ENCODE peak calls at places on chromosomes 13 and 19, in ten cellular contexts. G, V, I, U, A, R, J, K, M and L are unnamed samples.

GRCh38 chr13:48575014-48575413 is 42.1 kb upstream of the RCBTB2 start:
- DNase-seq in M (no peak), K (no peak), V (no peak), G (no peak), R (no peak), J (no peak), I (no peak), A (no peak), U (no peak), L (no peak)

GRCh38 chr13:26007774-26008173 is 44.0 kb downstream of the SHISA2 start:
- DNase-seq in U (no peak), R (no peak), I (no peak), M (no peak), K (no peak), A (no peak), V (no peak), J (no peak), G (no peak), L (no peak)

GRCh38 chr19:41793414-41793727 is 3.0 kb upstream of the CEACAM3 start:
- DNase-seq in R (no peak), V (no peak), A (no peak), K (no peak), I (no peak), M (no peak), G (no peak), J (no peak), U (no peak), L (no peak)

GRCh38 chr13:101449971-101450748 is 2.3 kb upstream of the ITGBL1 start:
- DNase-seq in R (no peak), K (peak), I (peak), J (no peak), A (peak), U (no peak), V (no peak), M (no peak), G (peak), L (peak)

GRCh38 chr13:99322297-99323103 is 15.3 kb upstream of the GPR183 start:
- DNase-seq in A (peak), V (no peak), I (peak), K (peak), U (no peak), R (no peak), J (no peak), G (no peak), M (peak), L (peak)

GRCh38 chr13:91381371-91381770 is 17.1 kb upstream of the GPC5 start:
- DNase-seq in M (no peak), J (no peak), A (peak), G (peak), U (no peak), I (peak), V (no peak), R (no peak), K (no peak), L (no peak)

GRCh38 chr19:46844067-46844489 is 6.6 kb downstream of the AP2S1 start:
- DNase-seq in M (no peak), R (no peak), J (no peak), I (no peak), U (no peak), V (no peak), K (no peak), A (peak), G (no peak), L (peak)

GRCh38 chr19:58356971-58357797 is 3.9 kb upstream of the A1BG start:
- DNase-seq in M (no peak), I (peak), V (no peak), R (no peak), J (peak), A (peak), K (no peak), U (no peak), G (no peak), L (no peak)

GRCh38 chr13:101552797-101553196 is 100.3 kb downstream of the ITGBL1 start:
- DNase-seq in G (no peak), I (peak), R (no peak), A (peak), V (no peak), M (no peak), K (no peak), J (no peak), U (no peak), L (peak)

GRCh38 chr13:78609464-78610205 is 6.3 kb upstream of the POU4F1 start:
- DNase-seq in V (no peak), R (no peak), I (peak), M (no peak), A (no peak), G (peak), U (no peak), K (no peak), J (peak), L (no peak)

GRCh38 chr19:14366529-14366928 is 14.7 kb upstream of the ADGRE5 start:
- DNase-seq in G (peak), V (peak), K (no peak), M (peak), U (peak), I (peak), J (peak), R (no peak), A (peak), L (peak)

GRCh38 chr13:111204438-111205177 is 89.5 kb downstream of the ARHGEF7 start:
- DNase-seq in V (peak), I (peak), A (peak), K (peak), R (peak), G (no peak), U (no peak), M (no peak), J (peak), L (peak)

GRCh38 chr19:50272263-50272897 is 56.8 kb downstream of the KCNC3 start:
- DNase-seq in G (no peak), R (no peak), V (no peak), K (no peak), M (no peak), A (no peak), U (no peak), J (no peak), I (no peak), L (no peak)

GRCh38 chr13:27117158-27117557 is 54.5 kb downstream of the USP12 start:
- DNase-seq in J (no peak), A (no peak), U (no peak), V (no peak), M (no peak), R (no peak), I (peak), G (no peak), K (peak), L (peak)

GRCh38 chr13:66618702-66619101 is 611.4 kb downstream of the PCDH9 start:
- DNase-seq in G (peak), U (no peak), K (no peak), V (no peak), I (peak), A (peak), J (peak), R (no peak), M (peak), L (peak)

GRCh38 chr13:46531953-46532352 is 21.0 kb upstream of the LRCH1 start:
- DNase-seq in U (no peak), G (peak), V (no peak), R (no peak), J (no peak), I (no peak), M (no peak), A (no peak), K (no peak), L (no peak)

GRCh38 chr13:66835040-66835628 is 395.0 kb downstream of the PCDH9 start:
- DNase-seq in U (no peak), M (no peak), V (peak), R (peak), G (peak), K (no peak), I (peak), J (no peak), A (peak), L (no peak)

GRCh38 chr13:27408074-27408473 is 16.3 kb upstream of the GTF3A start:
- DNase-seq in V (no peak), U (no peak), I (no peak), M (no peak), R (no peak), G (no peak), A (no peak), J (peak), K (no peak), L (no peak)

GRCh38 chr19:15292847-15293582 is 39.3 kb downstream of the BRD4 start:
- DNase-seq in I (peak), K (no peak), R (no peak), M (no peak), J (no peak), G (no peak), V (no peak), A (peak), U (no peak), L (no peak)

GRCh38 chr13:33642374-33643065 is 175.4 kb upstream of the RFC3 start:
- DNase-seq in V (no peak), G (peak), A (peak), K (peak), R (no peak), J (no peak), U (no peak), I (peak), M (no peak), L (peak)

GRCh38 chr19:57682226-57682766 is 519 bp downstream of the ZNF551 start:
- DNase-seq in R (no peak), M (no peak), A (no peak), G (no peak), V (no peak), U (no peak), I (no peak), J (no peak), K (no peak), L (no peak)

GRCh38 chr13:81664872-81665271 is 1323.9 kb upstream of the SPRY2 start:
- DNase-seq in V (no peak), I (no peak), U (no peak), A (no peak), M (no peak), R (no peak), K (no peak), J (no peak), G (no peak), L (no peak)

GRCh38 chr19:9881720-9882119 is 46.6 kb downstream of the PIN1 start:
- DNase-seq in U (no peak), K (no peak), V (no peak), M (no peak), R (no peak), J (no peak), I (no peak), A (no peak), G (no peak), L (no peak)

GRCh38 chr13:46552302-46552680 is 679 bp upstream of the LRCH1 start:
- DNase-seq in M (no peak), K (no peak), U (no peak), I (no peak), J (no peak), R (no peak), V (no peak), G (no peak), A (no peak), L (no peak)

GRCh38 chr13:91546865-91547264 is 148.4 kb downstream of the GPC5 start:
- DNase-seq in J (no peak), I (peak), U (no peak), R (no peak), M (no peak), V (no peak), A (no peak), G (no peak), K (no peak), L (no peak)

GRCh38 chr13:98075048-98075447 is 67.8 kb upstream of the FARP1 start:
- DNase-seq in R (no peak), U (no peak), V (no peak), A (no peak), M (no peak), G (no peak), J (no peak), I (no peak), K (no peak), L (no peak)

GRCh38 chr13:89827552-89827951 is 1519.9 kb upstream of the MIR17HG start:
- DNase-seq in R (no peak), U (no peak), A (no peak), G (no peak), K (no peak), J (no peak), I (peak), M (no peak), V (no peak), L (no peak)

GRCh38 chr19:8500158-8500557 is 2.3 kb downstream of the PRAM1 start:
- DNase-seq in V (no peak), U (no peak), I (no peak), K (no peak), M (no peak), J (no peak), A (peak), R (no peak), G (no peak), L (no peak)
- TF ChIP-seq CTCF in V (no peak), U (no peak), I (no peak), K (no peak), M (no peak), J (no peak), A (no peak), R (no peak), G (no peak), L (no peak)

DNA sequence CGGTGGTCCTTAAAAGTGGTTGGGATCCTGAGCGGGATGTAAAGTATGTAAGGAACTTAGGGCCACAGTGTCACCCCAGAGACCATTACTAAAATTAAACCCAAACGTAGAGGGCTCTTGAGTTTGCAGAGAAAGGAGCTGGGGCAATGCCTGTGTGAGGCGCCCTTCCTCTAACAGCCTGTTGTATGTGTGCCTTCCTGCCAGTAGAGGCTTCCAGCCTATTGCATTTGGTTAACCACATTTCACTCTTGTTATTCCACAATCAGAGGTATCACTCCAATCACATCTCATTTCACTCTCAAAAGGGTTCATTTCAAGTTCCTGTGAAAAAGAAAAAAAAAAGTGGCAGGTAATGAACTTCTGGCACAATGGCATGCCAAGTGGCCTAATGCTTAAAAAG is 29.4 kb downstream of the DIAPH3 start:
- DNase-seq in V (no peak), M (no peak), A (peak), U (no peak), K (no peak), J (peak), R (no peak), I (peak), G (peak), L (peak)
- TF ChIP-seq CTCF in V (no peak), M (no peak), A (peak), U (no peak), K (peak), J (peak), R (no peak), I (peak), G (no peak), L (peak)

DNA sequence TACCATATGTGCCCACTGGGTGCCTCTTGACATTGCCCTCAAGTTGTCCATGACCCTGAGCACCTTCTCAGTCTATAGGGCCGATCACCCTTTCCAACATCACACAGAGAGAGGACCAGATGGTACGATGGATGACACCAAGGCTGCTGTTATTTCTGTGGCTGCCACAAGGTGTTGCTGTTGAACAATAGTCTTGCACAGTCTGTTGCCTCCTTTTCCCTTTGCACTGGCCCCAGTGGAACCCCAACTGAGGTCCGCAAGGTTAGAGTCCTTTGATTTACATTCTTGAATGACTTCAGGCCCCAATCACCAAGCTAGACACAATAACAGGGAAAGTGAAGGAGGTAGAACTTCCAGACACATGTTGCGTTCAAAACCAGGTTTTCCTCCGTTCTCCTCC is 52.0 kb downstream of the TINCR start:
- DNase-seq in R (no peak), A (no peak), V (no peak), G (peak), K (no peak), U (no peak), M (no peak), I (no peak), J (peak), L (no peak)
- TF ChIP-seq CTCF in R (no peak), A (peak), V (no peak), G (no peak), K (no peak), U (no peak), M (no peak), I (peak), J (peak), L (peak)

GRCh38 chr19:20565321-20566018 is at the start of gene ZNF737:
- DNase-seq in G (peak), U (peak), A (peak), R (peak), J (peak), V (peak), M (peak), K (peak), I (peak), L (peak)
- TF ChIP-seq CTCF in G (no peak), U (peak), A (peak), R (peak), J (no peak), V (no peak), M (no peak), K (peak), I (peak), L (peak)

DNA sequence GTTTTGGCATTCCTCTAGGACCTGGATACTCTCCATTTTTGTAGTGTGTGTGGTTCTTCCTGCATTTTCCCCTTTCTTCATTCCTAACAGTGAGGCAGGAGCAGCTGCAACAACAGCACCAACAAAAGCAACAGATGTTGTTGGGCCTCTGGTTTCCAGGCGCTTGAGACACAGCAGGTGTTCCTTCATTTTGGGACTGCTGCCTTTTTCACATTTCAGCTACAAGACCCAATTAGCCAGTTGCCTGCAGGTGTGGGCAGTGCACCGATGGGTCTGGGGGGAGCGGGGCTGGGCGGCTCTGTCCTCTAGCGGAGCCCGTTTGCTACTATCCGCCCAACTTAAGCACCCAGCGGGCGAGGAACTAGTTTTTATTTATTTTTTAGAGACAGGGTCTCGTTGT is 26.0 kb downstream of the ELF1 start:
- DNase-seq in I (no peak), A (peak), J (peak), U (no peak), V (peak), K (no peak), G (no peak), M (no peak), R (no peak), L (no peak)
- TF ChIP-seq CTCF in I (no peak), A (no peak), J (no peak), U (no peak), V (no peak), K (no peak), G (no peak), M (no peak), R (no peak), L (no peak)

GRCh38 chr19:33862991-33863390 is 66.3 kb downstream of the KCTD15 start:
- DNase-seq in K (no peak), G (no peak), V (no peak), U (no peak), M (no peak), I (no peak), R (no peak), J (no peak), A (no peak), L (no peak)
- TF ChIP-seq CTCF in K (no peak), G (no peak), V (no peak), U (no peak), M (no peak), I (no peak), R (no peak), J (no peak), A (no peak), L (no peak)

GRCh38 chr13:93233997-93234416 is 7.4 kb downstream of the GPC6 start:
- DNase-seq in A (no peak), K (no peak), G (peak), U (no peak), R (no peak), J (peak), I (no peak), M (no peak), V (no peak), L (no peak)
- TF ChIP-seq CTCF in A (no peak), K (no peak), G (no peak), U (no peak), R (peak), J (peak), I (no peak), M (no peak), V (no peak), L (peak)

DNA sequence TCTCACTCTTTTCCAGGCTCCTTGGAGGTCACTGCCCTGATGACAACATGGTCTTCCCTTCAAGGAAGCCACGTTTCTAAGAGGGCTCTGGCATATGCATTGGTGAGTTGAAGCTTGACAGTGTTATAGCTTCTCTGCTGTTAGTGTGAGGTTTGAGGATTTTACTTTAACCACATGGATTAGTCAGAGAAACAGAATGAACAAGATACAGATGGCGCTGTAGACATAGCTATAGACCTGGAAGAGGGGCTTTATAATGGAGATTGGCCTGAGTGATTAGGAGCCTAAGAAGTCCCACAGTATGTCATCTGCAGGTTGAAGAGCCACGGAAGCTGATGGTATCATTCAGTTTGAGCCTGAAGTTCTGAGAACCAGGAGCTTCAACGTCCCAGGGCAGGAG is 18.4 kb upstream of the URI1 start:
- DNase-seq in G (no peak), R (no peak), A (no peak), V (no peak), M (no peak), U (no peak), K (no peak), J (no peak), I (no peak), L (peak)
- TF ChIP-seq CTCF in G (no peak), R (no peak), A (no peak), V (no peak), M (no peak), U (no peak), K (no peak), J (no peak), I (no peak), L (no peak)

GRCh38 chr13:31175847-31176536 is 14.3 kb upstream of the HSPH1 start:
- DNase-seq in G (no peak), V (no peak), R (no peak), A (no peak), I (no peak), U (no peak), M (no peak), J (no peak), K (no peak), L (no peak)
- TF ChIP-seq CTCF in G (no peak), V (no peak), R (no peak), A (no peak), I (no peak), U (no peak), M (no peak), J (no peak), K (no peak), L (no peak)